ENCODE peak calls at places on chromosomes 7 and 10, in seven cellular contexts. One of them, this sample, is unnamed.

GRCh38 chr7:100562195-100563099 is 11.3 kb downstream of the SAP25 start:
- DNase-seq in Peyer's patch: no peak
- DNase-seq in tibial artery: no peak
- DNase-seq in GM06990: no peak
- DNase-seq in GM12878: no peak
- DNase-seq in cardiac muscle cell: no peak
- DNase-seq in epithelial cell of proximal tubule: no peak
- DNase-seq in this sample: no peak

GRCh38 chr10:3902054-3902808 is 117.2 kb upstream of the KLF6 start:
- DNase-seq in GM12878: peak
- DNase-seq in cardiac muscle cell: peak
- DNase-seq in Peyer's patch: peak
- DNase-seq in epithelial cell of proximal tubule: peak
- DNase-seq in tibial artery: no peak
- DNase-seq in GM06990: peak
- DNase-seq in this sample: no peak

GRCh38 chr7:42065942-42066341 is 171.1 kb downstream of the GLI3 start:
- DNase-seq in epithelial cell of proximal tubule: no peak
- DNase-seq in cardiac muscle cell: no peak
- DNase-seq in GM06990: no peak
- DNase-seq in Peyer's patch: no peak
- DNase-seq in tibial artery: no peak
- DNase-seq in GM12878: no peak
- DNase-seq in this sample: no peak

GRCh38 chr7:75740846-75741497 is 2.2 kb upstream of the HIP1 start:
- DNase-seq in epithelial cell of proximal tubule: no peak
- DNase-seq in cardiac muscle cell: peak
- DNase-seq in GM06990: peak
- DNase-seq in GM12878: peak
- DNase-seq in Peyer's patch: peak
- DNase-seq in tibial artery: peak
- DNase-seq in this sample: no peak

GRCh38 chr10:58892039-58892665 is 284.3 kb upstream of the PHYHIPL start:
- DNase-seq in GM06990: no peak
- DNase-seq in epithelial cell of proximal tubule: no peak
- DNase-seq in Peyer's patch: no peak
- DNase-seq in cardiac muscle cell: peak
- DNase-seq in GM12878: no peak
- DNase-seq in tibial artery: no peak
- DNase-seq in this sample: peak

GRCh38 chr10:67815571-67816059 is 22.4 kb downstream of the DNAJC12 start:
- DNase-seq in epithelial cell of proximal tubule: no peak
- DNase-seq in cardiac muscle cell: peak
- DNase-seq in GM06990: no peak
- DNase-seq in GM12878: no peak
- DNase-seq in tibial artery: no peak
- DNase-seq in Peyer's patch: no peak
- DNase-seq in this sample: no peak

GRCh38 chr7:33459340-33459751 is 330.0 kb downstream of the BBS9 start:
- DNase-seq in Peyer's patch: no peak
- DNase-seq in GM12878: no peak
- DNase-seq in GM06990: no peak
- DNase-seq in epithelial cell of proximal tubule: no peak
- DNase-seq in cardiac muscle cell: peak
- DNase-seq in tibial artery: no peak
- DNase-seq in this sample: peak

GRCh38 chr7:79452032-79452494 is 1.4 kb downstream of the MAGI2 start:
- DNase-seq in GM12878: no peak
- DNase-seq in cardiac muscle cell: peak
- DNase-seq in tibial artery: peak
- DNase-seq in epithelial cell of proximal tubule: no peak
- DNase-seq in Peyer's patch: peak
- DNase-seq in GM06990: no peak
- DNase-seq in this sample: peak

GRCh38 chr7:28722684-28723083 is 235.4 kb downstream of the TRIL start:
- DNase-seq in GM12878: no peak
- DNase-seq in Peyer's patch: no peak
- DNase-seq in tibial artery: no peak
- DNase-seq in epithelial cell of proximal tubule: no peak
- DNase-seq in GM06990: no peak
- DNase-seq in cardiac muscle cell: no peak
- DNase-seq in this sample: no peak

GRCh38 chr7:91034459-91035368 is 229.5 kb upstream of the FZD1 start:
- DNase-seq in GM12878: no peak
- DNase-seq in cardiac muscle cell: peak
- DNase-seq in GM06990: no peak
- DNase-seq in Peyer's patch: peak
- DNase-seq in tibial artery: peak
- DNase-seq in epithelial cell of proximal tubule: peak
- DNase-seq in this sample: peak

GRCh38 chr7:31029251-31029650 is 22.9 kb upstream of the ADCYAP1R1 start:
- DNase-seq in GM06990: no peak
- DNase-seq in Peyer's patch: no peak
- DNase-seq in GM12878: no peak
- DNase-seq in epithelial cell of proximal tubule: no peak
- DNase-seq in tibial artery: no peak
- DNase-seq in cardiac muscle cell: no peak
- DNase-seq in this sample: no peak

GRCh38 chr7:46169384-46169755 is 248.3 kb upstream of the IGFBP3 start:
- DNase-seq in epithelial cell of proximal tubule: no peak
- DNase-seq in GM06990: no peak
- DNase-seq in Peyer's patch: no peak
- DNase-seq in tibial artery: no peak
- DNase-seq in cardiac muscle cell: no peak
- DNase-seq in GM12878: no peak
- DNase-seq in this sample: no peak

GRCh38 chr7:32150039-32150438 is 79.8 kb upstream of the PDE1C start:
- DNase-seq in epithelial cell of proximal tubule: no peak
- DNase-seq in cardiac muscle cell: no peak
- DNase-seq in GM06990: no peak
- DNase-seq in tibial artery: no peak
- DNase-seq in GM12878: no peak
- DNase-seq in Peyer's patch: no peak
- DNase-seq in this sample: no peak

GRCh38 chr10:81081887-81082620 is 544.4 kb downstream of the SH2D4B start:
- DNase-seq in GM06990: no peak
- DNase-seq in cardiac muscle cell: no peak
- DNase-seq in Peyer's patch: no peak
- DNase-seq in epithelial cell of proximal tubule: no peak
- DNase-seq in tibial artery: no peak
- DNase-seq in GM12878: no peak
- DNase-seq in this sample: no peak

GRCh38 chr7:55148571-55148970 is 129.8 kb downstream of the EGFR start:
- DNase-seq in Peyer's patch: no peak
- DNase-seq in GM06990: no peak
- DNase-seq in tibial artery: no peak
- DNase-seq in GM12878: no peak
- DNase-seq in epithelial cell of proximal tubule: no peak
- DNase-seq in cardiac muscle cell: no peak
- DNase-seq in this sample: peak

GRCh38 chr10:112271982-112272381 is 11.2 kb upstream of the TECTB start:
- DNase-seq in GM12878: no peak
- DNase-seq in Peyer's patch: no peak
- DNase-seq in epithelial cell of proximal tubule: no peak
- DNase-seq in GM06990: no peak
- DNase-seq in cardiac muscle cell: peak
- DNase-seq in tibial artery: no peak
- DNase-seq in this sample: no peak

GRCh38 chr10:4474829-4475228 is 351.2 kb upstream of the AKR1E2 start:
- DNase-seq in cardiac muscle cell: no peak
- DNase-seq in GM06990: no peak
- DNase-seq in GM12878: no peak
- DNase-seq in tibial artery: no peak
- DNase-seq in Peyer's patch: no peak
- DNase-seq in epithelial cell of proximal tubule: no peak
- DNase-seq in this sample: no peak

DNA sequence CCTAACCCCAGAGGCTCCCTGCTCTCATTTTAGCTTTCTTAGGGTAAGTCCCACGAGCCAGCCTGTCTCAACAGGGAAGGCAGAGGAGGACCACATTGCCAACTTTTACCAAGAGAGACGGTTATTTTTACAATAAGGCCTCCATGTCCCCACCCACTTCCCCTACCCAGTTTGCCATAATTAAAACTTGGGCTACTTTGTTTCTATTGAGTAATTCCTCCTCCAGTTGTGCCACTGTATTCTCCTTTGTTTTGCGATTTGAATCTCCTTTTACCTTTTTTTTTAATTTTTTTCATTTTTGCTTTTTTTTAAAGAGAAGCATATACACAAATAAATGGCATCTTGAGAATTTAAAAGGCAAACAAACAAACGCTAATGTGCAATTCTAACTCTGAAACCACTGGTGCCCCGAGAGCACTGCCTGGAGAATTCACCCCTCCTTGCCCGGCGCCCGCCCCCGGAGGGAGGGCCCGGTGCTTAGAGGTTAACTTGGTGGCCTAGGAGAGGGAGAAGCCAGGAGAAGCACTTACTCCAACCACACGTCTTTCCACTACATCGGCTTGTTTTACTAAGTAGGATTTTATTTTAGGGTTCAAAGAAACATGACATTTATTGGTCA is 282.3 kb downstream of the USP6NL start:
- DNase-seq in epithelial cell of proximal tubule: no peak
- DNase-seq in tibial artery: no peak
- DNase-seq in GM06990: no peak
- DNase-seq in cardiac muscle cell: no peak
- DNase-seq in GM12878: no peak
- DNase-seq in Peyer's patch: no peak
- DNase-seq in this sample: peak
- H3K4me3 ChIP-seq in epithelial cell of proximal tubule: no peak
- H3K4me3 ChIP-seq in tibial artery: peak
- H3K4me3 ChIP-seq in GM06990: no peak
- H3K4me3 ChIP-seq in cardiac muscle cell: no peak
- H3K4me3 ChIP-seq in GM12878: no peak
- H3K4me3 ChIP-seq in Peyer's patch: no peak
- H3K4me3 ChIP-seq in this sample: peak

DNA sequence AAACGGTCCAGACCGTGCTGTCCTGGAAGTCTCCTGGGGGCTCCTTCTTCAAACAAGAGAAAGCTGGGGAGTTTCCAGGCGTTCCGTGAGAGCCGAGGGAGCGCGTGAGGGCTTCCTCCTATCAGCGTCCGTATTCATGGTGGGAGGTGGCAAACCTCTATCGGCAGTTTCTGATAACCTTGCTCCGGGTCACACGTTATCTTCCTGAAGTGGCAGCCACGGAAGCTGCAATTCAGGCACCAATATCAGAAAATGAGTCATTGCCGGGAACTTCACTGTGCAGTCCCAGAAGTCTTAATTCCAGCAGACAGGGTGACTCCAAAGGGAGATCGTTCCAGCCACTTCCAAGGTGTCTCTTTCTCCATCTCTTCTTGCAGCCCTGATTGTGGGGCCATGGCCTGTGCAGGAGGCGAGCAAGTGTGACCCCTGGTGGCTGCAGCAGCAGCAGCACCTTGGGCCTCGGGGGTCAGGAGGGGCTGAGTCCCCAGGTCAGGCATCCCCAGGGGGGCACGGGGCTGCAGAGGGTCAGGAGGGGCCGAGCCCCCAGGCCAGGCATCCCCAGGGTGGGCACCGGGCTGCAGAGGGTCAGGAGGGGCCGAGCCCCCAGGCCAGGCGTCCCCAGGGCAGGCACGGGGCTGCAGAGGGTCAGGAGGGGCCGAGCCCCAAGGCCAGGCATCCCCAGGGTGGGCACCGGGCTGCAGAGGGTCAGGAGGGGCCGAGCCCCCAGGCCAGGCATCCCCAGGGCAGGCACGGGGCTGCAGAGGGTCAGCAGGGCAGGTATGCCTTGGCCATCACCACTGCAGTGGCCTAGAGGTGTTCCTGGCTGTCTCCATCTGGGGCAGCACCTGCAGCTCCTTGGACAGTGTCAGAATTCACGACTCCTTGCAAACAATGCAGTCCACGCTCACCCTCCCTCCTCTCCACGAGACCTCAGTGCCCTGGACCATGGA is 538.7 kb downstream of the DNAJB6 start:
- DNase-seq in Peyer's patch: no peak
- DNase-seq in cardiac muscle cell: no peak
- DNase-seq in epithelial cell of proximal tubule: no peak
- DNase-seq in GM06990: no peak
- DNase-seq in GM12878: no peak
- DNase-seq in tibial artery: no peak
- DNase-seq in this sample: no peak
- TF ChIP-seq CTCF in Peyer's patch: no peak
- TF ChIP-seq CTCF in cardiac muscle cell: peak
- TF ChIP-seq CTCF in epithelial cell of proximal tubule: no peak
- TF ChIP-seq CTCF in GM06990: peak
- TF ChIP-seq CTCF in GM12878: no peak
- TF ChIP-seq CTCF in tibial artery: peak
- TF ChIP-seq CTCF in this sample: no peak

DNA sequence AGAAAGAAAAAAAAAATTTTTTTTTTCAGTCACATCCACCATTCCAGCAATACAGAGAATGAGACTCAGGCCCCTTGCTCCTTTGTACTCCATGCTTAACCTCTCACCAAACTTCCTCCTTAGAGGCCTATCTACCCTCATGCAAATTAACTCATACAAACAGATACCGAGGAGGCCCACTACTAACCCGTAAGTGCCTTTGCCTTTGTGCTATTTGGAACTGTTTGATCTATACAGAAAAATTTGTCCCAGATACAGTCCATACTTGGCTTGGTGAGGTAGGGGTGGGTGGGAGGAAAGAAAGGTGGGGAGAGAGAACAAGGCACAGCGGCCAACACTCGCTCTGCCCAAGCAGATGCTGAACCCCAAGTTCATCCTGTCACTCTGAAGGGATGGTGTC is 87.8 kb upstream of the DUSP5 start:
- DNase-seq in GM12878: no peak
- DNase-seq in tibial artery: no peak
- DNase-seq in cardiac muscle cell: no peak
- DNase-seq in GM06990: peak
- DNase-seq in Peyer's patch: no peak
- DNase-seq in epithelial cell of proximal tubule: no peak
- DNase-seq in this sample: no peak
- H3K4me3 ChIP-seq in GM12878: peak
- H3K4me3 ChIP-seq in tibial artery: no peak
- H3K4me3 ChIP-seq in cardiac muscle cell: no peak
- H3K4me3 ChIP-seq in GM06990: peak
- H3K4me3 ChIP-seq in Peyer's patch: no peak
- H3K4me3 ChIP-seq in epithelial cell of proximal tubule: no peak
- H3K4me3 ChIP-seq in this sample: no peak

DNA sequence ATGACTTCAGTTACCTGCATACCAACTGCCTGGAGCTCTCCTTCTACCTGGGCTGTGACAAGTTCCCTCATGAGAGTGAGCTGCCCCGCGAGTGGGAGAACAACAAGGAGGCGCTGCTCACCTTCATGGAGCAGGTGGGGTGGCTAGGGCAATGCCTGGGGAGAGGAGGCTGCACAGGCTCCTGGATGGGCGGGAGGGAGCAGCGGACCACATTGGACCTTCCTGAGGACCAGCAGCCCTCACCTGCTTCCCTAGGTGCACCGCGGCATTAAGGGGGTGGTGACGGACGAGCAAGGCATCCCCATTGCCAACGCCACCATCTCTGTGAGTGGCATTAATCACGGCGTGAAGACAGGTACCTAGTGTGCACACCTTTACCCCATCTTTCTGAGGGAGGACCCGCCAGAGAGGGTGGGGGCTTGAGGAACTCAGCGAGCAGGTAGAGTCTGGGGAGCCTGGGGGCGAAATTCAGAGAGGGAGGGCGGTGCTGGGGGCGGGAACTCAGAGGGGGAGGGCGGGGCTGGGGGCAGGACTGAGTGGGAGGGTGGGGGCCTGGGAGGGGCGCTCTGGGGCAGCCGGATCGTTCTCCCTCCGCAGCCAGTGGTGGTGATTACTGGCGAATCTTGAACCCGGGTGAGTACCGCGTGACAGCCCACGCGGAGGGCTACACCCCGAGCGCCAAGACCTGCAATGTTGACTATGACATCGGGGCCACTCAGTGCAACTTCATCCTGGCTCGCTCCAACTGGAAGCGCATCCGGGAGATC is 9.0 kb downstream of the AEBP1 start:
- DNase-seq in epithelial cell of proximal tubule: no peak
- DNase-seq in cardiac muscle cell: no peak
- DNase-seq in GM12878: no peak
- DNase-seq in Peyer's patch: no peak
- DNase-seq in GM06990: no peak
- DNase-seq in tibial artery: no peak
- DNase-seq in this sample: no peak
- TF ChIP-seq CTCF in epithelial cell of proximal tubule: no peak
- TF ChIP-seq CTCF in cardiac muscle cell: no peak
- TF ChIP-seq CTCF in GM12878: no peak
- TF ChIP-seq CTCF in Peyer's patch: no peak
- TF ChIP-seq CTCF in GM06990: no peak
- TF ChIP-seq CTCF in tibial artery: no peak
- TF ChIP-seq CTCF in this sample: no peak